ENCODE peak calls at places on chromosomes 5 and 9, in ten cellular contexts. E is SK-N-SH; Z is uterus; D is cardiac muscle cell; C is GM23338; F is NT2/D1; Q is body of pancreas; L is sigmoid colon; R is A673; N is naive thymus-derived CD4-positive, alpha-beta T cell. P is an unnamed sample. For H3K36me3, the result is how much of the 10 kb centered on the place peaks cover.

GRCh38 chr9:95045751-95046150 is 271.8 kb downstream of the FANCC start:
- DNase-seq in C (peak), Z (no peak), N (no peak), L (no peak), R (no peak), Q (peak), D (peak), F (no peak), E (no peak), P (no peak)

GRCh38 chr9:77594963-77595362 is 53.2 kb downstream of the GNA14 start:
- DNase-seq in Q (no peak), E (no peak), Z (no peak), L (no peak), D (no peak), N (no peak), C (no peak), R (no peak), F (no peak), P (no peak)

GRCh38 chr5:139445325-139446170 is 6.2 kb upstream of the DNAJC18 start:
- DNase-seq in R (no peak), L (no peak), Q (no peak), Z (no peak), N (no peak), D (peak), E (no peak), F (no peak), C (no peak), P (no peak)

GRCh38 chr5:150329881-150330876 is 27.3 kb upstream of the TCOF1 start:
- DNase-seq in N (no peak), L (no peak), E (no peak), Q (no peak), D (no peak), R (no peak), F (no peak), C (no peak), Z (no peak), P (no peak)

GRCh38 chr5:68464424-68464823 is 248.9 kb downstream of the PIK3R1 start:
- DNase-seq in E (no peak), R (peak), N (peak), C (no peak), D (no peak), L (no peak), F (no peak), Z (no peak), Q (no peak), P (no peak)

GRCh38 chr9:109441296-109441695 is 56.8 kb downstream of the PTPN3 start:
- DNase-seq in R (peak), N (no peak), F (no peak), Z (no peak), D (no peak), C (peak), Q (no peak), L (no peak), E (peak), P (no peak)

GRCh38 chr9:33151007-33151557 is 16.1 kb downstream of the B4GALT1 start:
- DNase-seq in Q (peak), C (no peak), N (no peak), F (no peak), D (peak), E (no peak), Z (peak), R (peak), L (peak), P (peak)

GRCh38 chr5:160118349-160119141 is 705 bp downstream of the PWWP2A start:
- DNase-seq in R (peak), L (peak), Q (peak), E (peak), F (no peak), C (peak), Z (peak), D (peak), N (peak), P (peak)

GRCh38 chr9:78189461-78189860 is 46.4 kb upstream of the CEP78 start:
- DNase-seq in D (no peak), Q (no peak), R (no peak), N (no peak), F (no peak), C (no peak), Z (no peak), L (no peak), E (no peak), P (no peak)

GRCh38 chr9:130199605-130200004 is 27.4 kb downstream of the NCS1 start:
- DNase-seq in F (no peak), C (no peak), Q (no peak), N (no peak), Z (no peak), R (no peak), L (no peak), E (no peak), D (no peak), P (no peak)

GRCh38 chr9:133785753-133786370 is 47.7 kb upstream of the SARDH start:
- DNase-seq in Z (no peak), N (no peak), Q (no peak), F (no peak), R (no peak), C (no peak), E (no peak), L (no peak), D (no peak), P (no peak)

GRCh38 chr9:133784731-133785561 is 46.8 kb upstream of the SARDH start:
- DNase-seq in Q (no peak), N (no peak), L (no peak), E (no peak), Z (no peak), D (no peak), R (no peak), C (no peak), F (no peak), P (no peak)

GRCh38 chr9:133786936-133787748 is 49.0 kb upstream of the SARDH start:
- DNase-seq in N (no peak), R (no peak), D (no peak), C (no peak), Q (no peak), Z (no peak), F (no peak), L (no peak), E (no peak), P (no peak)

GRCh38 chr9:133787749-133788015 is 49.5 kb upstream of the SARDH start:
- DNase-seq in Q (no peak), F (peak), C (peak), N (no peak), E (peak), L (no peak), R (peak), Z (no peak), D (peak), P (peak)

GRCh38 chr9:133786371-133786753 is 48.2 kb upstream of the SARDH start:
- DNase-seq in R (no peak), D (no peak), Z (no peak), F (no peak), E (no peak), C (no peak), Q (no peak), N (no peak), L (no peak), P (no peak)
- H3K36me3 ChIP-seq in R (under half), D (under half), Z (under half), F (half or more), E (under half), C (under half), Q (under half), N (under half), L (under half), P (under half)

DNA sequence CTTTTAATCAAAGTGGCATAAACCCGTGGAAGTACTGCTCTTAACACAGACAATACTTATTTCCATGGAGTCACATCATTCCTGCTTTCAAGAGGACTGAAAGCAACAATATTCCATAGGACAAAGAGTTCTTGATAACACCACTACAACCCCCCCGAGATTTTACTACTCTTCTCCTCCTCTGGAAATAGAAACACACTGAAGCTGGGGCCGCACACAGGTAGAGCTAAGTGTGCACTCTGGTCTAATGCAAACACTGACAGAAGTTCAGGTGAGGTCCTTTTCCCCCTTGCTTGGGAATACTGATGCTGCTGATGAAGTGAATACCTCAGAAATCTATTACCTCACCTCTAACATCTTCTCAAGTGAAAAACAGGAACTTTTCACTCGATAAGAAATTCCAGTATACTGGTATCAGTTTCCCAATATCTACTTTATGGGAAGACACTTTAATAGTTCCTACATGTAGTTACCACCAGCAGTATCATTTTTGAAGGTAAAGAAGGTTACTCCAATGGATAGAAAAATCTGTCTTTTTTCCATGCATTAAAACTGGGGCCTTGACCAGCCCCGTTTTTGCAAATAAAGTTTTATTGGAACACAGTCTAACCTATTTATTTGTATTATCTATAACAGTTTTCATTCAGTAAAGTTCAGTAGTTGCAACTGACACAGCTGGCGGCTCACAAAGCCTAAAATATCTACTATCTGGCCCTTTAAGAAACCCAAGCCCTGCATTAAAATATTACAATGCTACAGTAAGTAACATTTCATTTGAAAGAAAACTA is 50.0 kb downstream of the GOLPH3 start:
- DNase-seq in L (no peak), Z (no peak), C (no peak), D (no peak), R (no peak), N (no peak), Q (no peak), E (no peak), F (no peak), P (no peak)
- H3K36me3 ChIP-seq in L (under half), Z (under half), C (under half), D (under half), R (under half), N (under half), Q (under half), E (half or more), F (half or more), P (under half)

GRCh38 chr5:134626369-134627014 is 6.1 kb downstream of the SAR1B start:
- DNase-seq in C (no peak), N (no peak), L (no peak), F (no peak), Z (no peak), E (no peak), R (no peak), Q (no peak), D (no peak), P (no peak)
- H3K36me3 ChIP-seq in C (under half), N (under half), L (under half), F (under half), Z (under half), E (under half), R (under half), Q (under half), D (under half), P (under half)

GRCh38 chr9:18564018-18564880 is 90.3 kb downstream of the ADAMTSL1 start:
- DNase-seq in Z (no peak), F (no peak), C (no peak), D (no peak), N (no peak), Q (no peak), R (no peak), E (no peak), L (no peak), P (no peak)

GRCh38 chr9:18568969-18569368 is 95.0 kb downstream of the ADAMTSL1 start:
- DNase-seq in L (no peak), F (no peak), N (no peak), R (no peak), Q (no peak), C (peak), Z (no peak), D (no peak), E (peak), P (no peak)

GRCh38 chr9:18573157-18573556 is 99.2 kb downstream of the ADAMTSL1 start:
- DNase-seq in D (no peak), F (no peak), Q (no peak), Z (no peak), N (no peak), E (no peak), L (no peak), R (no peak), C (no peak), P (no peak)

GRCh38 chr9:18566125-18566524 is 92.2 kb downstream of the ADAMTSL1 start:
- DNase-seq in Z (no peak), D (no peak), L (no peak), N (no peak), Q (no peak), R (no peak), C (no peak), F (no peak), E (no peak), P (no peak)

DNA sequence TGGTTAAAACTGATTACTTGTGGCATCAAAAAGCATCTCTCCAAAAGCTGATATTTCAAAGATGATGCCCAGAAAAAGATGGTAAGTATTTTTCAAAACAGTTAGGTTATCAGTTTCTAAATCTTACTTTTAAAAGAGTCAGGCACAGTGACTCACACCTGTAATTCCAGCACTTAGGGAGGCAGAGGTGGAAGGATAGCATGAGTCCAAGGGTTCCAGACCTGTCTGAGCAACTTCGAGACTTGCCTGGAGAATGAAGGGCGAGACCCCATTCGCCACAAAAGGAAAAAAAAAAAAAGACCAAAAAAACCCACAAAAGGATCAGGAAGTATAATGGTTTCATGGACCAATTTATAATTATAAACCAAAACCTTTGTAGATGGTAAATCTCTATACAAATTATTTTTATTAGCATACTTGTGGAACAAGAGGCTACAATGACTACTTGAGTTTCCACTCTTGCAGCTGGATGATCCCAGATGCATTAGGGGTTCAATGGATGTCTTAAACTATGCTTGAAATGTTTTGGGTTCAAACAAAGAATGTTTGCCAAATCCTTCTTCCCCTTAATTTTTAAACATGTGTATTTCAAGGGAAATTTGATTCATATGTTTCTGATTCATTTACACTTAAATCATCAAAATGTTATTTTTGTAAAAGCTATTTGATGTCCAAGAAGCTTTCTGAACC is 96.1 kb downstream of the ADAMTSL1 start:
- DNase-seq in R (no peak), C (no peak), Z (no peak), F (no peak), D (no peak), L (no peak), E (no peak), Q (no peak), N (no peak), P (no peak)
- H3K36me3 ChIP-seq in R (under half), C (under half), Z (under half), F (under half), D (under half), L (under half), E (under half), Q (under half), N (under half), P (under half)

GRCh38 chr5:15452780-15453179 is 47.2 kb upstream of the FBXL7 start:
- DNase-seq in Z (no peak), F (no peak), N (no peak), L (no peak), C (no peak), D (no peak), R (no peak), E (no peak), Q (no peak), P (no peak)
- H3K36me3 ChIP-seq in Z (under half), F (under half), N (under half), L (under half), C (under half), D (under half), R (under half), E (under half), Q (under half), P (under half)

GRCh38 chr5:7881816-7882215 is 12.9 kb downstream of the MTRR start:
- DNase-seq in F (no peak), C (no peak), Q (no peak), E (no peak), N (no peak), R (no peak), D (no peak), Z (no peak), L (no peak), P (no peak)
- H3K36me3 ChIP-seq in F (half or more), C (half or more), Q (under half), E (half or more), N (half or more), R (half or more), D (under half), Z (under half), L (under half), P (half or more)

DNA sequence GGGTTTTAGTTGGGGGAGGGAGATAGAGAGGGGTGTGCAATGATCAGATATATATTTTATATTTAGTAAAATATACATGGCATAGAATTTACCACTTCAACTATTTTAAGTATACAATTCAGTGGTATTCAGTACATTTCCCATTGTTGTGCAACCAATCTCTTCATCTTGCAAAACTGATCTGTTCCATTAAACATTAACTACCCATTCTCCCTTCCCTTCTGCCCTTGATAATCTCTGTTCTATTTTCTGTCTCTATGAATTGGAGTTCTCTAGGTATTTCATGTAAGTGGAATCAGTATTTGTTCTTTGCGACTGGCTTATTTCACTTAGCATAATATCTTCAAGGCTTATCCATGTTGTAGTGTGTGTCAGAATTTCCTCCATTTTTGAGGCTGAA is 38.6 kb downstream of the TGFBI start:
- DNase-seq in Q (no peak), F (no peak), L (no peak), R (no peak), D (no peak), E (no peak), C (no peak), Z (no peak), N (no peak), P (no peak)
- H3K36me3 ChIP-seq in Q (under half), F (under half), L (under half), R (under half), D (under half), E (under half), C (under half), Z (under half), N (under half), P (under half)

P was measured in left ventricle myocardium inferior.